ENCODE peak calls at places on chromosomes 2 and 18, in four cellular contexts. F is K562, J is GM12878, P is HepG2. T is an unnamed sample.

GRCh38 chr2:99876956-99877355 is 265.4 kb downstream of the AFF3 start:
- DNase-seq in J (no peak), P (no peak), F (no peak), T (no peak)

GRCh38 chr2:70983506-70984227 is 5.2 kb downstream of the ANKRD53 start:
- DNase-seq in P (no peak), F (no peak), J (no peak), T (no peak)

GRCh38 chr18:52422985-52423601 is 83.1 kb downstream of the DCC start:
- DNase-seq in F (no peak), P (no peak), J (no peak), T (no peak)

GRCh38 chr2:72765997-72766609 is 59.7 kb downstream of the EXOC6B start:
- DNase-seq in F (no peak), J (no peak), P (no peak), T (no peak)

GRCh38 chr2:74516070-74516633 is 1.9 kb downstream of the TLX2 start:
- DNase-seq in J (no peak), P (no peak), F (peak; percentile 49), T (no peak)

GRCh38 chr18:70072678-70073077 is 125.0 kb upstream of the CD226 start:
- DNase-seq in F (no peak), P (peak; percentile 34), J (no peak), T (no peak)

GRCh38 chr2:37020212-37020886 is 54.0 kb upstream of the STRN start:
- DNase-seq in J (no peak), P (no peak), F (no peak), T (no peak)

GRCh38 chr2:241182531-241183133 is 5.8 kb upstream of the ANO7 start:
- DNase-seq in P (no peak), J (no peak), F (no peak), T (no peak)

GRCh38 chr18:25814841-25815458 is 275.5 kb downstream of the SS18 start:
- DNase-seq in F (no peak), J (peak; percentile 32), P (no peak), T (no peak)

GRCh38 chr2:64748561-64748960 is 94.8 kb upstream of the SERTAD2 start:
- DNase-seq in J (no peak), F (no peak), P (no peak), T (no peak)

GRCh38 chr2:46683541-46683940 is 204.2 kb downstream of the TMEM247 start:
- DNase-seq in J (no peak), P (no peak), F (no peak), T (no peak)

GRCh38 chr2:53568463-53568862 is 199.1 kb upstream of the CHAC2 start:
- DNase-seq in P (no peak), J (no peak), F (no peak), T (no peak)

GRCh38 chr2:96664366-96664765 is 21.8 kb downstream of the FER1L5 start:
- DNase-seq in P (no peak), J (no peak), F (no peak), T (no peak)
- TF ChIP-seq SP1 in P (no peak), J (no peak), F (no peak), T (no peak)

DNA sequence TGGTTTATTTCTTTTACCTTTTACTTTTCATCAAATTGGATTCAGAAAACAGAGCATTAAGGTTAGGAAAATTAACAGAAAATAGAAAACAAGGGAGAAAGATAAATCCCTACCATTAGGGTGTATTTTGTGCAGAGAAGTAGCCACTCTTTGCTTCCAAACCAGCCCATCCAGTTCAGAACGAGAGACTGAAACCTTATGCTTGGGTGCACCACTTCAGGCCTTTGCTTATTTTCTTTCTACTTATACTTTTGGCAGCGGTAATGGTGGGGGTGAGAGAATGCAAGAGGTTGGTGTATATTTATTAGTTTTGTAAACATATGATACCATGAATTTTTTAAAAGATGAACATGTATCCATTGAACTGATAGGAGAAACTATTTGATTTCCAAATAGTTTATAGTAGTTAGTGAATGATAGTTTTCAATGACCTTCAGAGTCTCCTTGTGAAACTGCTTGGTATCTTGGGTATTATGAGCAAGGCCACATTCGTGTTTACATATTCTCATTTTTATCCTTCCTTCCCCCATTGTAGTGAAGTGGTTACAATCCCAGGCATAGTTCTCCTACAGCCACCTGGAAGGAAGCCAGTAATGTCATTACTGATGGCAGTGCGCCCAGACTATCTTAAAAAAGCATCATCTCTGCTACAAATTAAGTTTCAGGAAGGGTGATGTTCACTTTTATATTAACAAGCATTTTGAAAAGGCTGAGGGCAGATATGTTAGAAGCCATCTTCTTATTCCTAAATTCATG is 60.8 kb downstream of the MFSD6 start:
- DNase-seq in P (peak; percentile 40), J (no peak), F (peak; percentile 68), T (peak; percentile 48)
- TF ChIP-seq FOXM1 in P (no peak), J (no peak), F (no peak), T (no peak)

GRCh38 chr2:172806426-172807008 is 70.9 kb downstream of the RAPGEF4 start:
- DNase-seq in J (no peak), P (peak; percentile 42), F (peak; percentile 30), T (peak; percentile 56)
- TF ChIP-seq SP1 in J (no peak), P (no peak), F (no peak), T (no peak)

GRCh38 chr2:94994914-94995236 is 30.6 kb upstream of the MAL start:
- DNase-seq in P (no peak), J (no peak), F (no peak), T (no peak)

GRCh38 chr2:94994063-94994913 is 31.2 kb upstream of the MAL start:
- DNase-seq in J (no peak), P (no peak), F (no peak), T (no peak)

GRCh38 chr2:94995516-94995915 is 30.0 kb upstream of the MAL start:
- DNase-seq in F (no peak), J (no peak), P (no peak), T (no peak)

GRCh38 chr2:94992360-94992759 is 33.1 kb upstream of the MAL start:
- DNase-seq in J (no peak), P (no peak), F (no peak), T (no peak)

GRCh38 chr2:94993176-94994062 is 32.1 kb upstream of the MAL start:
- DNase-seq in P (no peak), J (no peak), F (no peak), T (no peak)
- TF ChIP-seq FOXM1 in P (no peak), J (no peak), F (no peak), T (no peak)

GRCh38 chr2:96751800-96752199 is 8.9 kb upstream of the CNNM4 start:
- DNase-seq in P (no peak), F (no peak), J (no peak), T (no peak)
- TF ChIP-seq SP1 in P (no peak), F (no peak), J (no peak), T (no peak)

GRCh38 chr2:28052691-28053090 is 162.2 kb downstream of the BABAM2 start:
- DNase-seq in F (no peak), P (no peak), J (no peak), T (no peak)

GRCh38 chr2:28048341-28048740 is 157.8 kb downstream of the BABAM2 start:
- DNase-seq in P (no peak), F (no peak), J (no peak), T (no peak)

GRCh38 chr2:28049416-28049815 is 158.9 kb downstream of the BABAM2 start:
- DNase-seq in P (no peak), J (no peak), F (no peak), T (no peak)

GRCh38 chr2:28045676-28046351 is 155.3 kb downstream of the BABAM2 start:
- DNase-seq in F (no peak), P (no peak), J (no peak), T (no peak)

GRCh38 chr2:28047698-28048097 is 157.2 kb downstream of the BABAM2 start:
- DNase-seq in F (no peak), P (no peak), J (no peak), T (no peak)
- TF ChIP-seq FOXM1 in F (no peak), P (no peak), J (no peak), T (no peak)